ENCODE peak calls at places on chromosome 3, in nine cellular contexts. U, I, Q, T, Z, P, M, S and H are unnamed samples.

GRCh38 chr3:117814975-117815374 is 1105.4 kb downstream of the TUSC7 start:
- DNase-seq in U (no peak), I (no peak), Q (no peak), T (no peak), Z (no peak), P (no peak), M (no peak), S (no peak), H (no peak)

GRCh38 chr3:99678023-99678422 is 39.6 kb downstream of the COL8A1 start:
- DNase-seq in U (peak), I (no peak), Q (peak), T (no peak), Z (no peak), P (no peak), M (no peak), S (peak), H (peak)

GRCh38 chr3:10560060-10560861 is 54.9 kb upstream of the ATP2B2 start:
- DNase-seq in U (no peak), I (no peak), Q (no peak), T (no peak), Z (no peak), P (no peak), M (no peak), S (no peak), H (peak)

GRCh38 chr3:143358155-143358792 is 238.7 kb downstream of the CHST2 start:
- DNase-seq in U (no peak), I (no peak), Q (no peak), T (no peak), Z (no peak), P (no peak), M (no peak), S (no peak), H (no peak)

GRCh38 chr3:34683851-34684250 is 885.4 kb downstream of the PDCD6IP start:
- DNase-seq in U (no peak), I (peak), Q (peak), T (peak), Z (peak), P (peak), M (no peak), S (no peak), H (peak)

GRCh38 chr3:141782386-141782932 is 19.3 kb downstream of the GRK7 start:
- DNase-seq in U (no peak), I (no peak), Q (no peak), T (no peak), Z (no peak), P (no peak), M (no peak), S (no peak), H (peak)

GRCh38 chr3:24965706-24966105 is 462.4 kb upstream of the RARB start:
- DNase-seq in U (no peak), I (no peak), Q (no peak), T (no peak), Z (no peak), P (no peak), M (no peak), S (no peak), H (no peak)

GRCh38 chr3:197349368-197349767 is 51.0 kb upstream of the DLG1 start:
- DNase-seq in U (no peak), I (no peak), Q (no peak), T (no peak), Z (no peak), P (no peak), M (no peak), S (peak), H (no peak)

GRCh38 chr3:35780800-35781199 is 141.5 kb downstream of the ARPP21 start:
- DNase-seq in U (no peak), I (no peak), Q (no peak), T (no peak), Z (no peak), P (no peak), M (no peak), S (no peak), H (no peak)

GRCh38 chr3:61679103-61679502 is 117.7 kb downstream of the PTPRG start:
- DNase-seq in U (no peak), I (no peak), Q (no peak), T (no peak), Z (no peak), P (no peak), M (no peak), S (no peak), H (no peak)

GRCh38 chr3:65284971-65285370 is 597.2 kb upstream of the ADAMTS9 start:
- DNase-seq in U (no peak), I (no peak), Q (no peak), T (no peak), Z (no peak), P (no peak), M (no peak), S (no peak), H (no peak)

GRCh38 chr3:18007980-18008379 is 265.5 kb upstream of the TBC1D5 start:
- DNase-seq in U (no peak), I (no peak), Q (no peak), T (no peak), Z (no peak), P (no peak), M (no peak), S (no peak), H (no peak)

GRCh38 chr3:76308541-76308940 is 523.2 kb upstream of the ZNF717 start:
- DNase-seq in U (no peak), I (no peak), Q (no peak), T (no peak), Z (no peak), P (no peak), M (no peak), S (no peak), H (no peak)

GRCh38 chr3:190972196-190972595 is 109.7 kb upstream of the GMNC start:
- DNase-seq in U (no peak), I (no peak), Q (no peak), T (no peak), Z (no peak), P (no peak), M (no peak), S (no peak), H (no peak)

DNA sequence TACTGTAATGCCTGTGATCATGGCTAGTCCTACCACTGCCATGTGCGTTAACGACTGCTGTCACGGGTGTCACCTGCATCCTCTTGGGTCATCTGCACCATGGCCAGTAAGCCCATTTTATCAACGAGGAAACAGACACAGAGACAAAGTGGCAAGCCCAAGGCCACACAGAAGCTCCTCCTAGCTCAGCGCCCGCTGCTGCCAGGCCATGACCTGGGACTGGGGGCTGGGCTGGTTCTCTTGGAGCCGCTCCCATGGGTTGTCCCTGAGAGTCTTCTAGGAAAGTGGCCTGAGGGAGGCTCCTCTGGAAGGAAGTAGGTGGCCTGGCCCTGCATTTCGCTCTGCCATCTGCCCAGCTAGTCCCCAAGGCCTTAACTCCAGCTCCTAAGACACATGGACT is 4.9 kb downstream of the DUSP7 start:
- DNase-seq in U (no peak), I (no peak), Q (no peak), T (no peak), Z (no peak), P (no peak), M (no peak), S (no peak), H (no peak)
- H3K27ac ChIP-seq in U (no peak), I (no peak), Q (peak), T (peak), Z (peak), P (no peak), M (peak), S (no peak), H (peak)

GRCh38 chr3:7669641-7670040 is 808.7 kb downstream of the GRM7 start:
- DNase-seq in U (no peak), I (no peak), Q (no peak), T (no peak), Z (no peak), P (no peak), M (no peak), S (no peak), H (no peak)
- H3K27ac ChIP-seq in U (no peak), I (no peak), Q (no peak), T (no peak), Z (no peak), P (no peak), M (no peak), S (no peak), H (no peak)

DNA sequence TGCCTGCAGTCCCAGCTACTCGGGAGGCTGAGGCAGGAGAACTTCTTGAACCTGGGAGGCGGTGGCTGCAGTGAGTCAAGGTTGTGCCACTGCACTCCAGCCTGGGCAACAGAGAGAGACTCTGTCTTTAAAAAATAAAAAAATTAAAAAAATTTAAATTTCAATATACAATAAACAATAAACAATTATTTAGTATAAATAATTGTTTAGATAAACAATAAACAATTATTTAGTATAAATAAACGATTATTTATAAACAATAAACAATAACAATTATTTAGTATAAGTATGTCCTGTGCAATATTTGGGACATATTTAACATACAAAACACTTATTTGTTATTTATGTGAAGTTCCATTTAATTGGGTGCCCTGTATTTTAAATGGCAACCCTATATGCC is 119.6 kb downstream of the XXYLT1 start:
- DNase-seq in U (no peak), I (no peak), Q (no peak), T (no peak), Z (no peak), P (no peak), M (no peak), S (no peak), H (no peak)
- H3K27ac ChIP-seq in U (no peak), I (no peak), Q (peak), T (peak), Z (peak), P (no peak), M (peak), S (peak), H (peak)

GRCh38 chr3:195441051-195441450 is 1.8 kb downstream of the ACAP2 start:
- DNase-seq in U (no peak), I (no peak), Q (no peak), T (no peak), Z (no peak), P (no peak), M (no peak), S (no peak), H (no peak)
- H3K27ac ChIP-seq in U (no peak), I (peak), Q (peak), T (peak), Z (peak), P (peak), M (peak), S (peak), H (peak)

GRCh38 chr3:108599677-108600409 is 10.3 kb downstream of the DZIP3 start:
- DNase-seq in U (no peak), I (no peak), Q (no peak), T (no peak), Z (no peak), P (no peak), M (no peak), S (no peak), H (no peak)
- H3K27ac ChIP-seq in U (no peak), I (no peak), Q (no peak), T (no peak), Z (no peak), P (no peak), M (no peak), S (no peak), H (no peak)

GRCh38 chr3:67361323-67361722 is 293.1 kb downstream of the SUCLG2 start:
- DNase-seq in U (no peak), I (no peak), Q (no peak), T (no peak), Z (no peak), P (no peak), M (no peak), S (no peak), H (no peak)
- H3K27ac ChIP-seq in U (no peak), I (no peak), Q (no peak), T (no peak), Z (no peak), P (no peak), M (no peak), S (no peak), H (no peak)

GRCh38 chr3:71975573-71975972 is 190.6 kb upstream of the PROK2 start:
- DNase-seq in U (no peak), I (no peak), Q (no peak), T (no peak), Z (no peak), P (no peak), M (no peak), S (no peak), H (no peak)
- H3K27ac ChIP-seq in U (no peak), I (no peak), Q (no peak), T (no peak), Z (no peak), P (no peak), M (no peak), S (no peak), H (no peak)

GRCh38 chr3:56086355-56086754 is 381.9 kb downstream of the ERC2 start:
- DNase-seq in U (no peak), I (no peak), Q (no peak), T (no peak), Z (no peak), P (no peak), M (no peak), S (no peak), H (no peak)
- H3K27ac ChIP-seq in U (no peak), I (no peak), Q (no peak), T (no peak), Z (no peak), P (no peak), M (no peak), S (no peak), H (no peak)